ENCODE peak calls at places on chromosomes 3 and 15, in four cellular contexts. U is HepG2, X is K562, L is H1. P is an unnamed sample.

GRCh38 chr3:125313060-125313635 is 62.0 kb downstream of the ZNF148 start:
- DNase-seq in U (no peak), X (peak), L (no peak), P (no peak)

GRCh38 chr15:25849431-25849921 is 13.7 kb downstream of the ATP10A start:
- DNase-seq in U (no peak), X (no peak), L (no peak), P (no peak)

GRCh38 chr15:59170295-59170881 is 36.3 kb upstream of the LDHAL6B start:
- DNase-seq in U (peak), X (no peak), L (no peak), P (no peak)

GRCh38 chr3:70550723-70551319 is 238.4 kb upstream of the MDFIC2 start:
- DNase-seq in U (peak), X (peak), L (peak), P (no peak)

GRCh38 chr3:176951144-176951543 is 246.1 kb downstream of the TBL1XR1 start:
- DNase-seq in U (no peak), X (no peak), L (no peak), P (no peak)

GRCh38 chr3:10365791-10366190 is 44.9 kb upstream of the SEC13 start:
- DNase-seq in U (no peak), X (no peak), L (no peak), P (no peak)

GRCh38 chr3:50442940-50443579 is 60.4 kb downstream of the CACNA2D2 start:
- DNase-seq in U (no peak), X (no peak), L (no peak), P (no peak)

GRCh38 chr15:99408236-99409096 is 157.2 kb downstream of the LRRC28 start:
- DNase-seq in U (no peak), X (no peak), L (no peak), P (no peak)

DNA sequence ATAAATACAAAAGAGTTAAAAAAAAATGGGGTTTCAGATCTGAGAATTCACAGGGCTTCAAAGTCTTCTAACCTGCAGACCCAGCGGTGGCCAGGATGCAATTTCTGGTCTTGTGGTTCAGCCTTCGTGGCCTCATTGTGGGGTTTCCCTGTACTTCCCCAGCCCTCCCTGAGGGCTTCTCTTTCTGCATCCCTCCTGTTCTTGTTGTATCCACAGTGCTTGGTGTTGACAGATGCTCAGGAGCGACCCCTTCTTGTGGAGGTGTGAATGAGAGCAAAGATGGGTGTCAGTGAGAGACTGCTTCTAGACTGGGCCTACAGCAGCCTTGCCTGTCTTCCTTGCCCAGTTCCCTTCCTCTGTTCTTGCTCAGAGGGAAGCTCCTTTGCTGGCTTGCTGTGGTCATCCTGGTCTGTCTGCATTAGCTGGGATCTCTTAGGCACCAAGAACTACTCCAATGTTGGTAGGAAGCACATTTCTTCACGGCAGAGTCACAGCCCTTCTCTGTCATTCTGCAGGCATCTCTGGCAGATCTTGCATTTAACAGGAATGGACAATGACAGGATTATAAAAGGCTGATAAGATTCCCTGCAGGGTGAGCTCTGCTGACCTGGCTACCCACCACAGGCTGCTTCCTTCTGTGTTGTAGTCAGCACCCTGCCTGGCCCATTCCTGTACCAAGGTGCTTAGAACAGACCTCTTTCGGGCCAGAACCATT is 317.8 kb upstream of the C2CD4B start:
- DNase-seq in U (peak), X (peak), L (peak), P (peak)
- TF ChIP-seq CBX5 in U (no peak), X (no peak), L (no peak), P (no peak)

DNA sequence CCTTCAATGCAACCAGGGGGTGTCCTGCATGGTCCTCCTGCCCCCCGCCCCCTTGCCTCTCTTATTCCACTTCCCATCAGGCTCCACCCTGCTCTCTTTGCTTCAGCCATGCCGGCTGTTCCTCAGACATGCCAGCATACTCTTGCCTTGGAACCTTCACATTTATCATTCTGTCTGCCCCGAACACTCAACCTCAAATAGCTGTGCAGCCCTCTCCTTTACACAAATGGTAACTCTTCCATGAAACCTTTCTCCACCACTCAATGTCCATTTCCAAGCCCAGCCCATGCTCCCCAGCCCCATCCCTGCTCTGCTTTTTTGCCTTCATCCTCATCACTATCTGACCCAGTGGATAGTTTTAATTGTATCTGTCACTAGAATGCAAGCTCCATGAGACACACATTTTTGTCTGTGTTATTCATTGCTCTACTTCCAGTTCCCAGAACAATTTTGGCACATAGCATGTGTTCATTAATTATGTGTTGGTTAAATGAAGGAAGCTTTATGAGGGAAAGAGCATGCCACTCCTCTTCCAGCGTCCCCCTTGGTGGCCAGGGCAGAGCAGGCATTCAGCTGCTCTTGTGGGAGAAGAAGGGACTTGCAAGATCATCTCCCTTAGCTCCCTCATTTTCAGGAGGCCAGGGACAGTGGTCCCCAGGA is 654 bp upstream of the GALNT15 start:
- DNase-seq in U (no peak), X (no peak), L (no peak), P (no peak)
- TF ChIP-seq CBX5 in U (no peak), X (no peak), L (no peak), P (no peak)

GRCh38 chr3:126465928-126466564 is 9.6 kb downstream of the ZXDC start:
- DNase-seq in U (no peak), X (no peak), L (no peak), P (no peak)
- TF ChIP-seq CBX5 in U (no peak), X (no peak), L (no peak), P (no peak)

GRCh38 chr3:40649346-40649745 is 124.6 kb downstream of the ZNF621 start:
- DNase-seq in U (no peak), X (peak), L (no peak), P (no peak)
- TF ChIP-seq CBX5 in U (no peak), X (no peak), L (no peak), P (no peak)

GRCh38 chr3:60854762-60855161 is 396.5 kb downstream of the FHIT start:
- DNase-seq in U (no peak), X (no peak), L (no peak), P (no peak)
- TF ChIP-seq CBX5 in U (no peak), X (no peak), L (no peak), P (no peak)

GRCh38 chr15:23033979-23034378 is 5.4 kb downstream of the TUBGCP5 start:
- DNase-seq in U (peak), X (no peak), L (no peak), P (no peak)
- TF ChIP-seq CBX5 in U (no peak), X (no peak), L (no peak), P (no peak)

GRCh38 chr3:174955513-174956001 is 96.4 kb downstream of the NAALADL2 start:
- DNase-seq in U (peak), X (no peak), L (no peak), P (no peak)
- TF ChIP-seq CBX5 in U (no peak), X (no peak), L (no peak), P (no peak)

DNA sequence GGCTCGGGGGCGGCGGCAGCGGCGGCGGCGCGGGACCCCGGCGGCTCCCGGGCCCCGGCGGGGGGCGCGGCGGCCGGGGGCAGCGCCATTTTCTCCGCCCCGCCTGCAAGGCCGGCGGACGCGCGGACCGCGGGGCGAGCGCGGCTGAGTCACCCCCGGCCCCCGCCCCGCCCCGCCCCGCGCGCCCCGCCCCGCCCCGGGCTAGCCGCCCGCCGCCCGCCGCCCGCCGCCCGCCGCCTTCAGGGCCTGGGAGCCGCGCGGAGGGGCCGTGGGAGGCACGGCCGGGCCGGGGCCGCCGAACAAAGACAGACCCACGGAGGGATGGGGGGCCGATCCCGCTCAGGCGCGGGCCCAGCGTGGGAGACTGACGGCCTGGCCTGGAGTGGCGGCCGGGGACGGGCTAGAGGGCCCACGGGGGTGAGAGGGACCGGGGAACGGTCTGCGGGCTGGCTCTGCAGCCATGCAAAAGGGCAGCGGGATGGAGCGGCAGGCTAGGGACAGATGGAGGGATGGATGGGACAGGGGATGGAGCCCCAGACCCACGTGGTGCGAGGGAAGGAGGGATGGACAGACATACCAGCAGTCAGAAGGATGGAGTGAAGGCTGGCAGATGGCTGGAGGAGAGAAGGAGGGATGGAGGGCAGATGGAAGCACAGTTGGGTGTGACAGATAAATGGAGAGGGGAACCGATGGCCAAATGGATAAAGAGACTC is at the start of gene EIF4E3:
- DNase-seq in U (no peak), X (peak), L (peak), P (no peak)
- TF ChIP-seq CBX5 in U (no peak), X (no peak), L (no peak), P (no peak)

P was measured in GM12878.